ENCODE peak calls at places on chromosomes 16 and 17, in seven cellular contexts. One of them, this sample, is unnamed.

GRCh38 chr17:81716674-81716996 is 4.6 kb downstream of the SLC25A10 start:
- DNase-seq in mucosa of descending colon: peak; percentile 49
- DNase-seq in amniotic epithelial cell: no peak
- DNase-seq in B cell: no peak
- DNase-seq in NCI-H345: no peak
- DNase-seq in omental fat pad: no peak
- DNase-seq in A549: no peak
- DNase-seq in this sample: no peak

GRCh38 chr16:75085556-75085955 is 31.0 kb downstream of the LDHD start:
- DNase-seq in A549: no peak
- DNase-seq in B cell: no peak
- DNase-seq in NCI-H345: no peak
- DNase-seq in mucosa of descending colon: no peak
- DNase-seq in amniotic epithelial cell: no peak
- DNase-seq in omental fat pad: no peak
- DNase-seq in this sample: no peak

GRCh38 chr17:29874931-29875596 is 55.0 kb downstream of the SSH2 start:
- DNase-seq in mucosa of descending colon: no peak
- DNase-seq in amniotic epithelial cell: no peak
- DNase-seq in A549: no peak
- DNase-seq in NCI-H345: no peak
- DNase-seq in B cell: no peak
- DNase-seq in omental fat pad: no peak
- DNase-seq in this sample: no peak

GRCh38 chr17:56834380-56835258 is 668 bp downstream of the DGKE start:
- DNase-seq in amniotic epithelial cell: no peak
- DNase-seq in A549: peak; percentile 69
- DNase-seq in omental fat pad: no peak
- DNase-seq in NCI-H345: peak; percentile 71
- DNase-seq in B cell: peak; percentile 65
- DNase-seq in mucosa of descending colon: peak; percentile 88
- DNase-seq in this sample: peak; percentile 31

GRCh38 chr17:76458580-76459490 is 5.9 kb upstream of the UBE2O start:
- DNase-seq in NCI-H345: peak; percentile 22
- DNase-seq in A549: peak; percentile 78
- DNase-seq in amniotic epithelial cell: peak; percentile 58
- DNase-seq in mucosa of descending colon: no peak
- DNase-seq in omental fat pad: no peak
- DNase-seq in B cell: peak; percentile 74
- DNase-seq in this sample: no peak

GRCh38 chr16:8915722-8916321 is 33.7 kb downstream of the LITAFD start:
- DNase-seq in A549: no peak
- DNase-seq in mucosa of descending colon: no peak
- DNase-seq in B cell: no peak
- DNase-seq in NCI-H345: no peak
- DNase-seq in amniotic epithelial cell: no peak
- DNase-seq in omental fat pad: no peak
- DNase-seq in this sample: no peak

GRCh38 chr16:25140459-25140858 is 28.9 kb downstream of the LCMT1 start:
- DNase-seq in amniotic epithelial cell: no peak
- DNase-seq in mucosa of descending colon: no peak
- DNase-seq in omental fat pad: no peak
- DNase-seq in NCI-H345: no peak
- DNase-seq in B cell: no peak
- DNase-seq in A549: no peak
- DNase-seq in this sample: no peak

GRCh38 chr16:87945351-87946042 is 5.7 kb upstream of the BANP start:
- DNase-seq in NCI-H345: peak; percentile 91
- DNase-seq in B cell: peak; percentile 57
- DNase-seq in mucosa of descending colon: peak; percentile 78
- DNase-seq in A549: peak; percentile 50
- DNase-seq in amniotic epithelial cell: peak; percentile 74
- DNase-seq in omental fat pad: no peak
- DNase-seq in this sample: peak; percentile 68

GRCh38 chr16:1310832-1311200 is 1.4 kb downstream of the UBE2I start:
- DNase-seq in NCI-H345: no peak
- DNase-seq in amniotic epithelial cell: no peak
- DNase-seq in mucosa of descending colon: no peak
- DNase-seq in omental fat pad: no peak
- DNase-seq in A549: no peak
- DNase-seq in B cell: no peak
- DNase-seq in this sample: no peak

GRCh38 chr17:74427763-74428153 is 4.1 kb upstream of the GPRC5C start:
- DNase-seq in NCI-H345: no peak
- DNase-seq in mucosa of descending colon: no peak
- DNase-seq in omental fat pad: no peak
- DNase-seq in A549: no peak
- DNase-seq in amniotic epithelial cell: no peak
- DNase-seq in B cell: no peak
- DNase-seq in this sample: no peak

GRCh38 chr16:68227183-68227793 is 8.6 kb downstream of the ESRP2 start:
- DNase-seq in A549: no peak
- DNase-seq in omental fat pad: no peak
- DNase-seq in NCI-H345: no peak
- DNase-seq in amniotic epithelial cell: no peak
- DNase-seq in B cell: no peak
- DNase-seq in mucosa of descending colon: no peak
- DNase-seq in this sample: no peak

GRCh38 chr17:78893684-78894083 is 9.3 kb downstream of the CEP295NL start:
- DNase-seq in NCI-H345: no peak
- DNase-seq in mucosa of descending colon: no peak
- DNase-seq in omental fat pad: no peak
- DNase-seq in A549: no peak
- DNase-seq in B cell: no peak
- DNase-seq in amniotic epithelial cell: no peak
- DNase-seq in this sample: no peak

GRCh38 chr16:73747328-73747727 is 549.3 kb upstream of the PSMD7 start:
- DNase-seq in omental fat pad: no peak
- DNase-seq in NCI-H345: no peak
- DNase-seq in A549: no peak
- DNase-seq in mucosa of descending colon: no peak
- DNase-seq in B cell: no peak
- DNase-seq in amniotic epithelial cell: no peak
- DNase-seq in this sample: no peak

GRCh38 chr16:19175492-19176262 is 7.6 kb downstream of the SYT17 start:
- DNase-seq in A549: no peak
- DNase-seq in NCI-H345: no peak
- DNase-seq in B cell: no peak
- DNase-seq in mucosa of descending colon: no peak
- DNase-seq in omental fat pad: no peak
- DNase-seq in amniotic epithelial cell: peak; percentile 64
- DNase-seq in this sample: no peak

GRCh38 chr17:37791434-37791833 is 46.6 kb upstream of the HNF1B start:
- DNase-seq in A549: peak; percentile 80
- DNase-seq in omental fat pad: no peak
- DNase-seq in B cell: peak; percentile 68
- DNase-seq in NCI-H345: no peak
- DNase-seq in amniotic epithelial cell: peak; percentile 37
- DNase-seq in mucosa of descending colon: no peak
- DNase-seq in this sample: no peak

GRCh38 chr17:81859906-81860755 is at the start of gene P4HB:
- DNase-seq in B cell: no peak
- DNase-seq in A549: no peak
- DNase-seq in NCI-H345: no peak
- DNase-seq in omental fat pad: no peak
- DNase-seq in amniotic epithelial cell: no peak
- DNase-seq in mucosa of descending colon: peak; percentile 68
- DNase-seq in this sample: no peak

GRCh38 chr16:75305364-75306101 is 54.1 kb upstream of the BCAR1 start:
- DNase-seq in mucosa of descending colon: peak; percentile 84
- DNase-seq in NCI-H345: peak; percentile 65
- DNase-seq in amniotic epithelial cell: peak; percentile 100
- DNase-seq in A549: peak; percentile 99
- DNase-seq in omental fat pad: peak; percentile 83
- DNase-seq in B cell: no peak
- DNase-seq in this sample: no peak

GRCh38 chr16:30110661-30111060 is 2.7 kb downstream of the GDPD3 start:
- DNase-seq in A549: no peak
- DNase-seq in mucosa of descending colon: no peak
- DNase-seq in B cell: no peak
- DNase-seq in NCI-H345: no peak
- DNase-seq in omental fat pad: no peak
- DNase-seq in amniotic epithelial cell: peak; percentile 10
- DNase-seq in this sample: no peak

GRCh38 chr17:76585649-76586593 is at the start of gene ST6GALNAC2:
- DNase-seq in amniotic epithelial cell: no peak
- DNase-seq in mucosa of descending colon: peak; percentile 77
- DNase-seq in omental fat pad: no peak
- DNase-seq in B cell: no peak
- DNase-seq in A549: peak; percentile 59
- DNase-seq in NCI-H345: peak; percentile 77
- DNase-seq in this sample: no peak

This sample was measured in NCI-H2081 treated with DMSO at 0.1 percent for 48 hours.